ENCODE peak calls at places on chromosomes 4 and X, in five cellular contexts. P, N, Y, Q and R are unnamed samples.

GRCh38 chr4:39303871-39304270 is 62.3 kb downstream of the RFC1 start:
- DNase-seq in P (no peak), N (no peak), Y (no peak), Q (no peak), R (no peak)

GRCh38 chr4:85734446-85734845 is 259.5 kb downstream of the ARHGAP24 start:
- DNase-seq in P (no peak), N (peak), Y (no peak), Q (no peak), R (no peak)

GRCh38 chrX:40012039-40012799 is 85.5 kb downstream of the BCOR start:
- DNase-seq in P (peak), N (peak), Y (peak), Q (no peak), R (no peak)

GRCh38 chrX:153469811-153470410 is 465 bp downstream of the HAUS7 start:
- DNase-seq in P (no peak), N (peak), Y (peak), Q (no peak), R (no peak)

GRCh38 chr4:134313591-134313990 is 112.0 kb upstream of the PABPC4L start:
- DNase-seq in P (no peak), N (no peak), Y (no peak), Q (no peak), R (no peak)

GRCh38 chr4:140497428-140497775 is 691 bp downstream of the MGAT4D start:
- DNase-seq in P (no peak), N (no peak), Y (no peak), Q (no peak), R (no peak)

GRCh38 chrX:138745215-138745614 is 33.7 kb upstream of the FGF13 start:
- DNase-seq in P (no peak), N (peak), Y (no peak), Q (no peak), R (no peak)

GRCh38 chr4:10116625-10117423 is at the start of gene WDR1:
- DNase-seq in P (peak), N (peak), Y (peak), Q (peak), R (peak)

GRCh38 chr4:185671496-185671895 is 136.2 kb upstream of the PDLIM3 start:
- DNase-seq in P (no peak), N (no peak), Y (no peak), Q (no peak), R (no peak)

DNA sequence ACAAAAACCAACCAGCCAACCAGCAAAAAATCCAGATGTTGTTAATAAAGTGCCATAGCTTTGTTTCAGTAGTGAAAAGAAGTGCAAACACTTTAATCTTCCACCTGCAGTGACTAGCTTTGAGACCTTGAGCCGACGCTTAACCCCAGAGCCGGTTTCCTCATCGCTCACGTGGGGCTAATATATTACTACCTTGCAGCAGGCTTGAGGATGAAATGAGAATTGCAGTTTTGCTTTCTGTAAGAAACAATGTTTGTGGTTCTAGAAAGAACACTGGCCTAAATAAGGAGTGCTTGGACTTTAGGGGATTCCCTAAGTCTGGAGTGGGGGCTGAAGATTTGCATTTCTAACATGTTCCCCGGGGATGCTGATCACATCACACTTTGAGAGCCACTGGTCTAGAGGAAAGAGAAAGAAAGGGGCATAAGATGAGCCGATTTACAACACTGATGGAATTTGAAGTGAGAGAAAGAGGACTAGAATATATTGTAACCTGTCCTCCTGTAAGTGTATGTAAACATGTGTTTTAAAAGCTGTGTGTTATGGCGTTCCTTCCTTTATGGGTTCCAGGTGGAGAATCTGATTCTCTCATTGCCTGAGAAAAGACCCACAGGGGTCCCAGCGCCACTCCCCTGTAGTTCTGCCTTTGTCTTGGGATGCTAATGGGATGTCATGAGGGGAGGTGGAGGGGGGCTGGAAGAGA is 1.4 kb downstream of the FGF2 start:
- DNase-seq in P (peak), N (peak), Y (peak), Q (peak), R (no peak)
- TF ChIP-seq CTCF in P (peak), N (no peak), Y (no peak), Q (no peak), R (no peak)

DNA sequence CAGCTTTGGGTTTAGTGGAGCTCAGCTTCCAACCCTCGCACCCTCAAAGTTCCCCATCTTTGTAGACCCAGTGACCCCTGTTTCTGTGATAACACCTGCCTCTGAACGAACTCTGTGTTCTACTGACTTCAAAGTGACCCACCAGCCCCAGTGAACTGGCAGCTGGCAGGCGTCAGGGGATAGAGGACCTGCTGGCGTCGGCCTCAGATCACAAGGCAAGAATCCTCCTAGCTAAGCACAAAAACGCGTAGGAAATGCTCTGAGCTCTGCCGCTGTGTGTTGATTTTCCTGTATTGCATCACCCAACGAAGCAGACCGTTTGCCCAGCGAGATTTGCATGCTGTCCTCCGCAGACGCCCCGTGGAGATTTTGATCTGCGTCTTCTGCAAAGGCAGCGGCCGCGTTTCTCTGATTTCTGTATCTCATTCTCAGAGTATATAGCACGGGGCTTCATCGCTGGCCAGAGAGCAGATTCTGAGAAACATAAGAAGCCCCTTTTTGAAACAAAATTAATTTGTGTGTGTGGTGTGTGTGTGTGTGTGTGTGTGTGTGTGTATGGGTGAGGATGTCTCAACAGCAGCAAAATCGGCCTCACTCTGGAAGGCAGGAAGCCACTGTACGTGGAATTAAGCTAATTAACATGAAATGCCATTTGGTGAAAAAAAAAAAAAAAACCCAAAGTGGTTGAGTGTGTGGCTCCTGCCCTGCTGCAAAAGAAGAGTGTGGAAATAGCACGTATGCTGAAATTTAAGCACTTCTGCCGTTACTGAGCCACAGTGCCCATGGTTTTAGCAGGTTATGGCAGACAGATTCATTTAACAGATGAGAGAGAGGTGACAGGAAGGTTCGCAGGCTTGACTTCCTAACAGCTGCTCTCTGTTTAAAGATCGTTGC is 29.2 kb upstream of the ASMTL start:
- DNase-seq in P (peak), N (peak), Y (peak), Q (no peak), R (peak)
- TF ChIP-seq CTCF in P (no peak), N (no peak), Y (no peak), Q (no peak), R (no peak)

GRCh38 chrX:123949846-123950245 is 11.7 kb upstream of the STAG2 start:
- DNase-seq in P (no peak), N (no peak), Y (no peak), Q (no peak), R (no peak)
- TF ChIP-seq CTCF in P (no peak), N (no peak), Y (no peak), Q (no peak), R (no peak)

GRCh38 chrX:47497274-47497673 is 14.3 kb upstream of the ZNF41 start:
- DNase-seq in P (no peak), N (peak), Y (no peak), Q (no peak), R (no peak)
- TF ChIP-seq CTCF in P (no peak), N (peak), Y (no peak), Q (no peak), R (no peak)

DNA sequence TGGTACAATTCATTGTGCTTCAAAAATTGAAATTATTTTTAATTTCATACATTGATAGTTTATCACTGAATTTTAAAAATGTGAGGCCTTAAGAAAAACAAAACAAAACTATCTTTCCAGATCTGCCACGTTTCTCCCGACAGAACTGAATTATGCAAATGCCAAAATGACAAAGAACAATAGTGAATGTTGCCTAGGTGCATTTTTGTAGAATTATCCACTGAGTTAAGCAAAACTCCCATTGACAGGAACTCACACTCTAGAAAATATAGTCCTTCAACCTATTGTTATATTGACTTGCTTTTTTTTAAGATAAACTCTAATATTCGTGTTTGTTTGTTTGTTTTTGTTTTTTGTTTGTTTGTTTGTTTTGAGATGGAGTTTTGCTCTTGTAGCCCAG is 6.5 kb downstream of the PCGF3 start:
- DNase-seq in P (no peak), N (no peak), Y (no peak), Q (no peak), R (no peak)
- TF ChIP-seq CTCF in P (no peak), N (no peak), Y (no peak), Q (no peak), R (no peak)

GRCh38 chr4:189081831-189082230 is 858.8 kb upstream of the FRG1 start:
- DNase-seq in P (no peak), N (peak), Y (no peak), Q (no peak), R (no peak)
- TF ChIP-seq CTCF in P (no peak), N (no peak), Y (no peak), Q (no peak), R (no peak)

GRCh38 chr4:6944311-6945051 is 34.9 kb downstream of the TBC1D14 start:
- DNase-seq in P (no peak), N (no peak), Y (peak), Q (no peak), R (no peak)

GRCh38 chr4:6943870-6944195 is 34.2 kb downstream of the TBC1D14 start:
- DNase-seq in P (no peak), N (no peak), Y (no peak), Q (no peak), R (no peak)

GRCh38 chr4:6942238-6942800 is 32.7 kb downstream of the TBC1D14 start:
- DNase-seq in P (no peak), N (peak), Y (peak), Q (no peak), R (no peak)

GRCh38 chr4:6941796-6942195 is 32.2 kb downstream of the TBC1D14 start:
- DNase-seq in P (no peak), N (no peak), Y (peak), Q (no peak), R (no peak)

GRCh38 chr4:6943012-6943869 is 33.6 kb downstream of the TBC1D14 start:
- DNase-seq in P (no peak), N (no peak), Y (peak), Q (no peak), R (no peak)
- TF ChIP-seq CTCF in P (no peak), N (no peak), Y (no peak), Q (no peak), R (no peak)

GRCh38 chr4:2078584-2078983 is 19.5 kb downstream of the NAT8L start:
- DNase-seq in P (no peak), N (no peak), Y (no peak), Q (no peak), R (no peak)

GRCh38 chr4:2080429-2081300 is 21.5 kb downstream of the NAT8L start:
- DNase-seq in P (peak), N (no peak), Y (no peak), Q (no peak), R (no peak)

GRCh38 chr4:2077537-2078460 is 18.7 kb downstream of the NAT8L start:
- DNase-seq in P (peak), N (no peak), Y (peak), Q (no peak), R (no peak)

GRCh38 chr4:2079926-2080325 is 20.8 kb downstream of the NAT8L start:
- DNase-seq in P (peak), N (no peak), Y (peak), Q (no peak), R (no peak)

DNA sequence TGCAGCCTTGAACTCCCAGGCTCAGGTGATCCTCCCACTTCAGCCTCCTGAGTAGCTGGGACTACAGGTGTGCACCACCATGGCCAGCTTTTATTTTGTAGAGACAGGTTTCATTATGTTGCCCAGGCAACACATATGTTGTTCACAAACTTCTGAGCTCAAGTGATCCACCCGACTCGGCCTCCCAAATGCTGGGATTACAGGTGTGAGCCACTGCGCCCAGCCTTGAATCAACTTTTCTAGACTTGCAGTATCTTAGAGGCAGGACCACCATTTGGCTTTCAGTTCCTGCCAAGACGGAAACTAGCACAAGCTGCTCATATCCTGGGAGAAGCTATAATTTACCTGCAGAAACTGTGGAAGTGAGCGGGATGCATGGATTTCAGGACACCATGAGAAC is 19.9 kb downstream of the NAT8L start:
- DNase-seq in P (peak), N (no peak), Y (no peak), Q (no peak), R (no peak)
- TF ChIP-seq CTCF in P (no peak), N (no peak), Y (no peak), Q (no peak), R (no peak)